ENCODE peak calls at places on chromosomes 4 and X, in four cellular contexts. One of them, this sample, is unnamed.

GRCh38 chr4:86450189-86450588 is 90.3 kb upstream of the MAPK10 start:
- DNase-seq in endothelial cell of umbilical vein: no peak
- DNase-seq in upper lobe of left lung: no peak
- DNase-seq in hepatocyte: no peak
- DNase-seq in this sample: no peak

GRCh38 chrX:122517781-122518180 is 666.3 kb upstream of the GRIA3 start:
- DNase-seq in endothelial cell of umbilical vein: no peak
- DNase-seq in upper lobe of left lung: no peak
- DNase-seq in hepatocyte: no peak
- DNase-seq in this sample: no peak

GRCh38 chr4:121685257-121685656 is 11.5 kb downstream of the ANXA5 start:
- DNase-seq in endothelial cell of umbilical vein: no peak
- DNase-seq in upper lobe of left lung: no peak
- DNase-seq in hepatocyte: no peak
- DNase-seq in this sample: no peak

GRCh38 chr4:108035691-108036090 is 46.0 kb downstream of the HADH start:
- DNase-seq in endothelial cell of umbilical vein: no peak
- DNase-seq in upper lobe of left lung: no peak
- DNase-seq in hepatocyte: no peak
- DNase-seq in this sample: no peak

GRCh38 chrX:16934212-16934611 is 12.2 kb upstream of the REPS2 start:
- DNase-seq in endothelial cell of umbilical vein: no peak
- DNase-seq in upper lobe of left lung: no peak
- DNase-seq in hepatocyte: no peak
- DNase-seq in this sample: no peak

GRCh38 chr4:168264903-168265302 is 53.6 kb downstream of the DDX60 start:
- DNase-seq in endothelial cell of umbilical vein: no peak
- DNase-seq in upper lobe of left lung: no peak
- DNase-seq in hepatocyte: no peak
- DNase-seq in this sample: no peak

GRCh38 chrX:116872931-116873330 is 410.2 kb upstream of the CT83 start:
- DNase-seq in endothelial cell of umbilical vein: no peak
- DNase-seq in upper lobe of left lung: no peak
- DNase-seq in hepatocyte: no peak
- DNase-seq in this sample: no peak

GRCh38 chrX:11533211-11533651 is 132.5 kb downstream of the ARHGAP6 start:
- DNase-seq in endothelial cell of umbilical vein: peak; percentile 67
- DNase-seq in upper lobe of left lung: no peak
- DNase-seq in hepatocyte: peak; percentile 72
- DNase-seq in this sample: no peak

GRCh38 chr4:21688596-21689265 is 259.8 kb downstream of the KCNIP4 start:
- DNase-seq in endothelial cell of umbilical vein: no peak
- DNase-seq in upper lobe of left lung: no peak
- DNase-seq in hepatocyte: no peak
- DNase-seq in this sample: no peak

GRCh38 chrX:115372026-115372610 is 82.6 kb downstream of the LUZP4 start:
- DNase-seq in endothelial cell of umbilical vein: peak; percentile 68
- DNase-seq in upper lobe of left lung: no peak
- DNase-seq in hepatocyte: peak; percentile 73
- DNase-seq in this sample: no peak

GRCh38 chr4:28772066-28772465 is 1911.4 kb downstream of the STIM2 start:
- DNase-seq in endothelial cell of umbilical vein: no peak
- DNase-seq in upper lobe of left lung: no peak
- DNase-seq in hepatocyte: no peak
- DNase-seq in this sample: no peak

GRCh38 chr4:184934184-184934583 is 84.1 kb upstream of the HELT start:
- DNase-seq in endothelial cell of umbilical vein: no peak
- DNase-seq in upper lobe of left lung: no peak
- DNase-seq in hepatocyte: no peak
- DNase-seq in this sample: no peak

GRCh38 chrX:154484255-154485149 is 1.9 kb downstream of the UBL4A start:
- DNase-seq in endothelial cell of umbilical vein: no peak
- DNase-seq in upper lobe of left lung: no peak
- DNase-seq in hepatocyte: peak; percentile 40
- DNase-seq in this sample: no peak

DNA sequence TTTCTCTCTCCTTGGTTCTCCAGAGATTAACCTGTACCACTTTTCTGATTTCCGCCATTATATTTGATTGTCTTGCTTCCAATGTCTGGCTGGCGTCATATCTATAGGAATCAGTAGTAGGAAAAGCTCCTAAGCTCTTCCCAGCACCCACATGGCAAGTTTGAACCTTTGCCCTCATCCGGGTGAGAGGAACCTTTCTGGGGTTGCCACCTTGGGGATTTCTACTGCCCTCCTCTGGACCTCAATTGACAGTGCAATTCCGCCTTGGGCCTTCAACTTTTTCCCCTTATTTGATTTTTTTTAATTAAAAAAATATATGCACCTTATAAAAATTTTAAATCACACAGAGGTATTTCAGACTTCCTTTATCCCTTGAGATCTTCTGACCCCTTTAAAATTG is 2.0 kb upstream of the CXorf66 start:
- DNase-seq in endothelial cell of umbilical vein: no peak
- DNase-seq in upper lobe of left lung: no peak
- DNase-seq in hepatocyte: no peak
- DNase-seq in this sample: no peak
- TF ChIP-seq CTCF in endothelial cell of umbilical vein: peak; percentile 35
- TF ChIP-seq CTCF in upper lobe of left lung: no peak
- TF ChIP-seq CTCF in hepatocyte: no peak
- TF ChIP-seq CTCF in this sample: no peak

GRCh38 chrX:149314031-149314430 is 191.1 kb downstream of the IDS start:
- DNase-seq in endothelial cell of umbilical vein: no peak
- DNase-seq in upper lobe of left lung: no peak
- DNase-seq in hepatocyte: no peak
- DNase-seq in this sample: no peak
- TF ChIP-seq CTCF in endothelial cell of umbilical vein: no peak
- TF ChIP-seq CTCF in upper lobe of left lung: no peak
- TF ChIP-seq CTCF in hepatocyte: no peak
- TF ChIP-seq CTCF in this sample: no peak

DNA sequence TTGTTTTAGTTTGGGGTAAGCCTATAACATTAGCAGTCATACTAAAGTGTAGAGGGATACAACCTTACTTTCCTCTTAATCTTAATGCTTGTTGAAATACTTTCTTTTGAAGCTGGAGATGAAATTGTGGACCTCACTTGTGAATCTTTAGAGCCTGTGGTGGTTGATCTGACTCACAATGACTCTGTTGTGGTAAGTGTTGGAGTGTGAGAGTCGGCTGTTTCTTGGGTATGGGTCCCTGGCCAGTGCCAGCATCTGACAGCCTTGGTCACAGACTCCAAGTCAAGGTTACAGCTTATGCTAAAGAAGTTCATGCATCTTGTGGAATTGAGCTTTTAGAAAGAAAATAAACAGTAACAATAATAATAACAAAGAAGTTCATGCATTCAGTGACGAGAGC is 31.6 kb downstream of the RNF4 start:
- DNase-seq in endothelial cell of umbilical vein: no peak
- DNase-seq in upper lobe of left lung: no peak
- DNase-seq in hepatocyte: no peak
- DNase-seq in this sample: no peak
- TF ChIP-seq CTCF in endothelial cell of umbilical vein: no peak
- TF ChIP-seq CTCF in upper lobe of left lung: no peak
- TF ChIP-seq CTCF in hepatocyte: no peak
- TF ChIP-seq CTCF in this sample: no peak

GRCh38 chrX:87578978-87579377 is 61.4 kb downstream of the KLHL4 start:
- DNase-seq in endothelial cell of umbilical vein: peak; percentile 20
- DNase-seq in upper lobe of left lung: no peak
- DNase-seq in hepatocyte: no peak
- DNase-seq in this sample: no peak

GRCh38 chrX:87580862-87581261 is 63.3 kb downstream of the KLHL4 start:
- DNase-seq in endothelial cell of umbilical vein: no peak
- DNase-seq in upper lobe of left lung: no peak
- DNase-seq in hepatocyte: no peak
- DNase-seq in this sample: no peak

GRCh38 chrX:87582453-87582852 is 64.9 kb downstream of the KLHL4 start:
- DNase-seq in endothelial cell of umbilical vein: no peak
- DNase-seq in upper lobe of left lung: no peak
- DNase-seq in hepatocyte: no peak
- DNase-seq in this sample: no peak

GRCh38 chrX:87583679-87584078 is 66.1 kb downstream of the KLHL4 start:
- DNase-seq in endothelial cell of umbilical vein: peak; percentile 33
- DNase-seq in upper lobe of left lung: no peak
- DNase-seq in hepatocyte: peak; percentile 46
- DNase-seq in this sample: no peak
- TF ChIP-seq CTCF in endothelial cell of umbilical vein: peak; percentile 47
- TF ChIP-seq CTCF in upper lobe of left lung: peak; percentile 17
- TF ChIP-seq CTCF in hepatocyte: peak; percentile 44
- TF ChIP-seq CTCF in this sample: no peak